ENCODE peak calls at places on chromosomes 6 and 20, in eight cellular contexts. One of them, this sample, is unnamed.

GRCh38 chr6:87155920-87156600 is 695 bp downstream of the ZNF292 start:
- DNase-seq in choroid plexus epithelial cell: peak
- DNase-seq in fibroblast of lung: peak
- DNase-seq in GM23248: peak
- DNase-seq in dorsolateral prefrontal cortex: peak
- DNase-seq in heart left ventricle: peak
- DNase-seq in neural progenitor cell: peak
- DNase-seq in WERI-Rb-1: peak
- DNase-seq in this sample: peak

GRCh38 chr6:137304020-137304780 is 85.0 kb upstream of the IFNGR1 start:
- DNase-seq in choroid plexus epithelial cell: no peak
- DNase-seq in fibroblast of lung: no peak
- DNase-seq in GM23248: no peak
- DNase-seq in dorsolateral prefrontal cortex: no peak
- DNase-seq in heart left ventricle: no peak
- DNase-seq in neural progenitor cell: no peak
- DNase-seq in WERI-Rb-1: no peak
- DNase-seq in this sample: no peak

GRCh38 chr6:40163924-40164323 is 229.7 kb upstream of the MOCS1 start:
- DNase-seq in choroid plexus epithelial cell: no peak
- DNase-seq in fibroblast of lung: no peak
- DNase-seq in GM23248: no peak
- DNase-seq in dorsolateral prefrontal cortex: no peak
- DNase-seq in heart left ventricle: no peak
- DNase-seq in neural progenitor cell: no peak
- DNase-seq in WERI-Rb-1: no peak
- DNase-seq in this sample: no peak

GRCh38 chr20:46027245-46027853 is 1.7 kb upstream of the SLC12A5 start:
- DNase-seq in choroid plexus epithelial cell: peak
- DNase-seq in fibroblast of lung: peak
- DNase-seq in GM23248: peak
- DNase-seq in dorsolateral prefrontal cortex: no peak
- DNase-seq in heart left ventricle: no peak
- DNase-seq in neural progenitor cell: peak
- DNase-seq in WERI-Rb-1: no peak
- DNase-seq in this sample: peak

GRCh38 chr6:166465671-166466087 is 82.9 kb upstream of the MPC1 start:
- DNase-seq in choroid plexus epithelial cell: no peak
- DNase-seq in fibroblast of lung: peak
- DNase-seq in GM23248: peak
- DNase-seq in dorsolateral prefrontal cortex: peak
- DNase-seq in heart left ventricle: peak
- DNase-seq in neural progenitor cell: no peak
- DNase-seq in WERI-Rb-1: no peak
- DNase-seq in this sample: peak

GRCh38 chr20:32330555-32330897 is 27.6 kb upstream of the ASXL1 start:
- DNase-seq in choroid plexus epithelial cell: no peak
- DNase-seq in fibroblast of lung: no peak
- DNase-seq in GM23248: no peak
- DNase-seq in dorsolateral prefrontal cortex: no peak
- DNase-seq in heart left ventricle: no peak
- DNase-seq in neural progenitor cell: no peak
- DNase-seq in WERI-Rb-1: no peak
- DNase-seq in this sample: no peak

GRCh38 chr6:47787620-47788497 is 6.0 kb downstream of the OPN5 start:
- DNase-seq in choroid plexus epithelial cell: peak
- DNase-seq in fibroblast of lung: peak
- DNase-seq in GM23248: peak
- DNase-seq in dorsolateral prefrontal cortex: peak
- DNase-seq in heart left ventricle: peak
- DNase-seq in neural progenitor cell: peak
- DNase-seq in WERI-Rb-1: peak
- DNase-seq in this sample: peak

GRCh38 chr20:51380401-51381385 is 161.8 kb downstream of the NFATC2 start:
- DNase-seq in choroid plexus epithelial cell: peak
- DNase-seq in fibroblast of lung: no peak
- DNase-seq in GM23248: no peak
- DNase-seq in dorsolateral prefrontal cortex: no peak
- DNase-seq in heart left ventricle: no peak
- DNase-seq in neural progenitor cell: no peak
- DNase-seq in WERI-Rb-1: no peak
- DNase-seq in this sample: no peak

GRCh38 chr6:107657755-107658461 is 166.2 kb downstream of the SCML4 start:
- DNase-seq in choroid plexus epithelial cell: peak
- DNase-seq in fibroblast of lung: peak
- DNase-seq in GM23248: no peak
- DNase-seq in dorsolateral prefrontal cortex: no peak
- DNase-seq in heart left ventricle: peak
- DNase-seq in neural progenitor cell: no peak
- DNase-seq in WERI-Rb-1: no peak
- DNase-seq in this sample: peak

GRCh38 chr20:37566590-37567330 is 39.1 kb upstream of the BLCAP start:
- DNase-seq in choroid plexus epithelial cell: no peak
- DNase-seq in fibroblast of lung: no peak
- DNase-seq in GM23248: no peak
- DNase-seq in dorsolateral prefrontal cortex: no peak
- DNase-seq in heart left ventricle: no peak
- DNase-seq in neural progenitor cell: no peak
- DNase-seq in WERI-Rb-1: no peak
- DNase-seq in this sample: no peak

GRCh38 chr6:117547688-117548621 is 54.4 kb downstream of the GOPC start:
- DNase-seq in choroid plexus epithelial cell: peak
- DNase-seq in fibroblast of lung: peak
- DNase-seq in GM23248: no peak
- DNase-seq in dorsolateral prefrontal cortex: peak
- DNase-seq in heart left ventricle: peak
- DNase-seq in neural progenitor cell: no peak
- DNase-seq in WERI-Rb-1: peak
- DNase-seq in this sample: peak

GRCh38 chr6:6701864-6702263 is 113.3 kb downstream of the LY86 start:
- DNase-seq in choroid plexus epithelial cell: no peak
- DNase-seq in fibroblast of lung: no peak
- DNase-seq in GM23248: peak
- DNase-seq in dorsolateral prefrontal cortex: no peak
- DNase-seq in heart left ventricle: no peak
- DNase-seq in neural progenitor cell: no peak
- DNase-seq in WERI-Rb-1: no peak
- DNase-seq in this sample: no peak

GRCh38 chr6:33162471-33162870 is 29.8 kb downstream of the COL11A2 start:
- DNase-seq in choroid plexus epithelial cell: no peak
- DNase-seq in fibroblast of lung: no peak
- DNase-seq in GM23248: no peak
- DNase-seq in dorsolateral prefrontal cortex: no peak
- DNase-seq in heart left ventricle: no peak
- DNase-seq in neural progenitor cell: no peak
- DNase-seq in WERI-Rb-1: peak
- DNase-seq in this sample: peak

GRCh38 chr6:62528894-62529526 is 243.0 kb upstream of the KHDRBS2 start:
- DNase-seq in choroid plexus epithelial cell: no peak
- DNase-seq in fibroblast of lung: no peak
- DNase-seq in GM23248: no peak
- DNase-seq in dorsolateral prefrontal cortex: no peak
- DNase-seq in heart left ventricle: no peak
- DNase-seq in neural progenitor cell: no peak
- DNase-seq in WERI-Rb-1: no peak
- DNase-seq in this sample: no peak

GRCh38 chr6:149480502-149481280 is 4.1 kb downstream of the ZC3H12D start:
- DNase-seq in choroid plexus epithelial cell: no peak
- DNase-seq in fibroblast of lung: no peak
- DNase-seq in GM23248: no peak
- DNase-seq in dorsolateral prefrontal cortex: no peak
- DNase-seq in heart left ventricle: no peak
- DNase-seq in neural progenitor cell: no peak
- DNase-seq in WERI-Rb-1: no peak
- DNase-seq in this sample: no peak

GRCh38 chr6:149484733-149485700 is at the start of gene ZC3H12D:
- DNase-seq in choroid plexus epithelial cell: peak
- DNase-seq in fibroblast of lung: peak
- DNase-seq in GM23248: peak
- DNase-seq in dorsolateral prefrontal cortex: no peak
- DNase-seq in heart left ventricle: peak
- DNase-seq in neural progenitor cell: peak
- DNase-seq in WERI-Rb-1: no peak
- DNase-seq in this sample: no peak

GRCh38 chr6:149483849-149484635 is 772 bp downstream of the ZC3H12D start:
- DNase-seq in choroid plexus epithelial cell: peak
- DNase-seq in fibroblast of lung: no peak
- DNase-seq in GM23248: no peak
- DNase-seq in dorsolateral prefrontal cortex: no peak
- DNase-seq in heart left ventricle: no peak
- DNase-seq in neural progenitor cell: no peak
- DNase-seq in WERI-Rb-1: no peak
- DNase-seq in this sample: no peak

GRCh38 chr6:149483302-149483701 is 1.5 kb downstream of the ZC3H12D start:
- DNase-seq in choroid plexus epithelial cell: no peak
- DNase-seq in fibroblast of lung: no peak
- DNase-seq in GM23248: no peak
- DNase-seq in dorsolateral prefrontal cortex: no peak
- DNase-seq in heart left ventricle: no peak
- DNase-seq in neural progenitor cell: no peak
- DNase-seq in WERI-Rb-1: no peak
- DNase-seq in this sample: no peak

DNA sequence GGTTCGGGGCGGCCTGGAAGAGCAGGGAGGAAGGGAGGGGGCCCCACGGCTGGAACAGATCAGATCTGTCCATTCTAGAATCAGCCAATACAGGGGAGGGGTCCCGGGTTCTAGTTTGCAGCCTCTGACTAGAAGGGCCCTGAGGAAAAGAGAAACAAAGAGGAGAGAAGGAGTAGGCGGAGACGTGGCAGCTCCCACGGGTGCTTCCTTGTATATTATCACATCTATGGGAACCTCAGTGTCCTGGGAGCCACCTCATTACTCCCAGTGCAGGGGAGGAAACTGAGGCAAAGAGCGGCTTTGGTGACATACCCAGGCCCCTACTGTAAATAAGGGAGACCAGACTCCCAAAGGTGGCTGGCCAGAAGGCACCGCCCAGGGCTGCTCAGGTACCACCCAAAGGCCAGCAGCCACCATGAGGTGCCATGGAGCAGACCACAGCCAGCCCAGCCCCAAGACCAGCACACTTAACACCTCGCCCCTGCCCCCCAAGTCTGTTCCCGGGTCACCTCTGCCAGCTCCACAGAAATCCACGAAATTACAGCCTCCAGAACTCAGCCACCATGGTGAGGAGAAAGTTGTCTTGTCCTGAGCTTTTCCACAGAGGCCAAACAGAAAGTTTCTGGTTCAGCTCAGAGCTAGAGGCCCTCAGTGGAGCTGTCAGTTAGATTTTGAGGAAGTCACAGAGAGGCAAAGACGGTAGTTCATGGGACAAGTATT is 2.1 kb downstream of the ZC3H12D start:
- DNase-seq in choroid plexus epithelial cell: no peak
- DNase-seq in fibroblast of lung: no peak
- DNase-seq in GM23248: no peak
- DNase-seq in dorsolateral prefrontal cortex: no peak
- DNase-seq in heart left ventricle: no peak
- DNase-seq in neural progenitor cell: no peak
- DNase-seq in WERI-Rb-1: no peak
- DNase-seq in this sample: no peak
- H3K4me3 ChIP-seq in choroid plexus epithelial cell: peak
- H3K4me3 ChIP-seq in fibroblast of lung: no peak
- H3K4me3 ChIP-seq in GM23248: peak
- H3K4me3 ChIP-seq in dorsolateral prefrontal cortex: peak
- H3K4me3 ChIP-seq in heart left ventricle: peak
- H3K4me3 ChIP-seq in neural progenitor cell: no peak
- H3K4me3 ChIP-seq in WERI-Rb-1: no peak
- H3K4me3 ChIP-seq in this sample: no peak

GRCh38 chr6:52389626-52390360 is 27.8 kb downstream of the PAQR8 start:
- DNase-seq in choroid plexus epithelial cell: peak
- DNase-seq in fibroblast of lung: peak
- DNase-seq in GM23248: peak
- DNase-seq in dorsolateral prefrontal cortex: peak
- DNase-seq in heart left ventricle: peak
- DNase-seq in neural progenitor cell: no peak
- DNase-seq in WERI-Rb-1: no peak
- DNase-seq in this sample: no peak
- H3K4me3 ChIP-seq in choroid plexus epithelial cell: no peak
- H3K4me3 ChIP-seq in fibroblast of lung: no peak
- H3K4me3 ChIP-seq in GM23248: peak
- H3K4me3 ChIP-seq in dorsolateral prefrontal cortex: no peak
- H3K4me3 ChIP-seq in heart left ventricle: no peak
- H3K4me3 ChIP-seq in neural progenitor cell: no peak
- H3K4me3 ChIP-seq in WERI-Rb-1: no peak
- H3K4me3 ChIP-seq in this sample: no peak

GRCh38 chr6:31680226-31680840 is 534 bp downstream of the LY6G5C start:
- DNase-seq in choroid plexus epithelial cell: no peak
- DNase-seq in fibroblast of lung: no peak
- DNase-seq in GM23248: no peak
- DNase-seq in dorsolateral prefrontal cortex: no peak
- DNase-seq in heart left ventricle: no peak
- DNase-seq in neural progenitor cell: no peak
- DNase-seq in WERI-Rb-1: no peak
- DNase-seq in this sample: no peak
- H3K4me3 ChIP-seq in choroid plexus epithelial cell: peak
- H3K4me3 ChIP-seq in fibroblast of lung: no peak
- H3K4me3 ChIP-seq in GM23248: peak
- H3K4me3 ChIP-seq in dorsolateral prefrontal cortex: peak
- H3K4me3 ChIP-seq in heart left ventricle: peak
- H3K4me3 ChIP-seq in neural progenitor cell: no peak
- H3K4me3 ChIP-seq in WERI-Rb-1: no peak
- H3K4me3 ChIP-seq in this sample: no peak

DNA sequence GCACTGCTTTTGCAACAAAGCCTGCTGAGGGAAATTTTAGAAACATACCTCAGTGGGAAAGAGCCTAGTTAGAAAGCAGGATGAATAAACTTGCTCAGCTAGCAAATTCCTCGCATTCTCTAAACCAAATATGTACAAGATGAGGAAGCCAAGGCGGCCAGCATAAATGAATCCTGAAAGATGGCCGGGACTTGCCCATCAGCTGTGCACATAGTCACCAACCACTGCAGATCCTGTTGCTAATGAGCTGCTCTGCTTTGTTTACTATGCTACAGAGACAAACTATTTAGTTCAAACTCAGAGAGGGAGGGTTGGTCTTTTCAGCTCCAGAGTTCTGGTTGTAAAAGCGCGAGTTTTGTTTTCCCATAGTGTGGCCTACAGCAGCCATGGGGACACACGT is 49.0 kb downstream of the TMEM170B start:
- DNase-seq in choroid plexus epithelial cell: peak
- DNase-seq in fibroblast of lung: peak
- DNase-seq in GM23248: peak
- DNase-seq in dorsolateral prefrontal cortex: no peak
- DNase-seq in heart left ventricle: no peak
- DNase-seq in neural progenitor cell: peak
- DNase-seq in WERI-Rb-1: no peak
- DNase-seq in this sample: no peak
- H3K4me3 ChIP-seq in choroid plexus epithelial cell: no peak
- H3K4me3 ChIP-seq in fibroblast of lung: no peak
- H3K4me3 ChIP-seq in GM23248: peak
- H3K4me3 ChIP-seq in dorsolateral prefrontal cortex: no peak
- H3K4me3 ChIP-seq in heart left ventricle: no peak
- H3K4me3 ChIP-seq in neural progenitor cell: no peak
- H3K4me3 ChIP-seq in WERI-Rb-1: no peak
- H3K4me3 ChIP-seq in this sample: no peak